ENCODE peak calls at places on chromosomes 2 and 18, in seven cellular contexts. Z is mesendoderm, P is neuronal stem cell, A is H9, N is H1, M is mesenchymal stem cell, X is trophoblast cell. V is an unnamed sample.

GRCh38 chr18:9547767-9548166 is 66.6 kb downstream of the PPP4R1 start:
- DNase-seq in P (no peak), Z (no peak), M (peak), X (no peak), N (no peak), A (no peak), V (no peak)

GRCh38 chr2:18762667-18763066 is 173.3 kb upstream of the NT5C1B start:
- DNase-seq in N (no peak), A (no peak), M (peak), X (no peak), Z (no peak), P (no peak), V (peak)

GRCh38 chr18:60064271-60064670 is 164.5 kb downstream of the PMAIP1 start:
- DNase-seq in A (no peak), M (no peak), N (no peak), Z (no peak), X (no peak), P (no peak), V (peak)

GRCh38 chr18:58606236-58606635 is 22.7 kb downstream of the ALPK2 start:
- DNase-seq in A (no peak), Z (no peak), P (no peak), M (no peak), X (no peak), N (no peak), V (no peak)

GRCh38 chr2:102336502-102336945 is 19.1 kb upstream of the IL18R1 start:
- DNase-seq in X (no peak), A (no peak), N (no peak), M (peak), P (no peak), Z (no peak), V (peak)

GRCh38 chr2:122168799-122169198 is 413.3 kb downstream of the TSN start:
- DNase-seq in M (no peak), N (peak), Z (peak), A (peak), P (no peak), X (no peak), V (no peak)

GRCh38 chr2:224366269-224366668 is 35.6 kb downstream of the FAM124B start:
- DNase-seq in X (no peak), N (no peak), Z (no peak), P (no peak), A (no peak), M (no peak), V (no peak)

GRCh38 chr2:233026211-233026813 is 6.2 kb upstream of the NEU2 start:
- DNase-seq in P (no peak), X (peak), A (no peak), N (no peak), Z (peak), M (peak), V (peak)

GRCh38 chr18:46712406-46712805 is 44.4 kb downstream of the ST8SIA5 start:
- DNase-seq in X (no peak), Z (no peak), P (no peak), M (peak), N (no peak), A (no peak), V (peak)

GRCh38 chr18:50055474-50055873 is 139.5 kb downstream of the MYO5B start:
- DNase-seq in M (no peak), A (no peak), P (no peak), X (no peak), N (no peak), Z (no peak), V (no peak)

GRCh38 chr2:73418343-73418742 is 32.7 kb downstream of the ALMS1 start:
- DNase-seq in X (no peak), P (no peak), M (peak), A (no peak), Z (no peak), N (no peak), V (peak)

GRCh38 chr18:9869713-9870430 is 15.9 kb upstream of the TXNDC2 start:
- DNase-seq in Z (peak), N (no peak), X (peak), A (no peak), M (peak), P (no peak), V (peak)

GRCh38 chr2:56333812-56334485 is 150.2 kb downstream of the CCDC85A start:
- DNase-seq in N (no peak), P (no peak), Z (no peak), A (no peak), M (no peak), X (no peak), V (no peak)

GRCh38 chr2:197191948-197192338 is 118.6 kb downstream of the ANKRD44 start:
- DNase-seq in P (no peak), M (no peak), X (no peak), N (no peak), A (no peak), Z (no peak), V (no peak)

GRCh38 chr2:217840522-217840921 is 162.3 kb downstream of the TNS1 start:
- DNase-seq in Z (no peak), A (no peak), M (no peak), P (no peak), X (no peak), N (no peak), V (no peak)

DNA sequence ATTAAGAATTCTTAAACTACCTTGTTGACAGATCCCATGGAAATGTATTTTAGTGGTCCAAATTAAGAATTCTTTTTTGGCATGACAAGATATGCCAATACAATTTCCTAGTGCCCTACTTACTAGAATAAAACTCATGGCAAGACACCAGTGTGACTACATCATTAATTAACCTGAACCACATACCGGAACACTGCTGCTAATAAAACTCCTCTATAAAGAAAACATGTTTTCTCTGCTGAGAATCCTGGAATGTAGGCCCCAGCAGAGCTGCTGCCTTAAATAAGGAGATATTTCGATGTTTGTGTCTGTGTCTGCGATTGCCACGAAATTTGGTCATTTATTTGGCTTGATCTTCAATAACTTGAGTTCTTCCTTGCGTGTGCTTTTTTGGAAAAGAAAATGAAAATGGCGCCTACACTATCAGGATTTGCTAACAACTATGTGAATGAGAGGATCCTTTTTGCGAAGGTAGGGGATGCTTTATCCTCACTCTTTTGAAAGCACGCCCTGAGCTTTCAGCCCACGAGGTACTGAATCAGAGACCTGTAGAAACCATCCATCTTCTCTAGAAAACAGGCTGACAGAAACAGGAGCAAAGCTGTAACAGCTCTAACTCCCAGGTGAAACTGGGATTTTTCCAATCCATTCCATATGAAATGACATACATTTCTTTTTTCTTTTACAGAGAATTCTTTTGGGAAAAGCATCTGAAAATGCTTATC is 27.0 kb downstream of the KLF7 start:
- DNase-seq in P (no peak), Z (no peak), N (no peak), M (no peak), A (no peak), X (no peak), V (no peak)
- H3K18ac ChIP-seq in P (no peak), Z (peak), N (no peak), M (no peak), A (no peak), X (no peak), V (no peak)

DNA sequence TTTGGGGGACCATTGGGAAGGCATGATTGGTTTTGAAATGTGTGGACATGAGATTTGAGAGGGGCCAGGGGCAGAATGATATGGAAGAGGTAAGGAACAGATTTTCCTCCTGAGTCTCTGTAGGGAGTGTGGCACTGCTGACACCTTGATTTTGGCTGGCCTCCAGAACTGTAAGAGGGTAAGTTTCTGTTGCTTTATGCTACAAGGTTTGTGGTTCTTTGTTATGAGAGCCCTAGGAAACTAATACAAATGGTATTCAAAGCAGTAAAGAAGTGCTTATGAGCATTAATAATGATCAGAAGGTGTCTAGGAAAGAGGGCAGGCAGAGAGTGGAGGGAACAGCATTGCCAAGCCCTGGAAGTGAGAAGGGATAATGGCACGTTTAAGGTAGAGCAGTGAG is 574.3 kb upstream of the NXPH2 start:
- DNase-seq in M (no peak), N (no peak), A (no peak), Z (no peak), X (no peak), P (no peak), V (no peak)
- H3K18ac ChIP-seq in M (no peak), N (no peak), A (no peak), Z (no peak), X (no peak), P (no peak), V (no peak)

DNA sequence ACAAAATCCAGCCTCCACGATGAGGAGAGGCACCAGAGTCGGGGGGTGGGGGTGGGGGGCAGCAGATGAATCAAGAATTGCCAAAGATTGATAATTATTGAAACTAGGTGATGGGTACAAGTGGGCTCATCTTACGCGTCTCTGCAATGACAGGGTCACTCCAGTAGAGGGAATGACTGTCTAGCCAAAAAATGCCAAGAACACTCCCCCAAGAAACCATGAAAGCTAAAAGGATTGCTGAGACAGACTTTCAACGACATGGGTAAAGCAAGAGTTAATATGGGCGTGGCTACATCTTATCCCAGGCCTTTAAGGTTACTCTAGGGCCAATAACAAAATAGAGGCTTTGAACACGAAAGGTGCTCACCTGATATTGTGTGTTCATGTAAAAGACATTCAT is 86.5 kb downstream of the STK39 start:
- DNase-seq in M (no peak), Z (peak), N (no peak), A (peak), X (no peak), P (no peak), V (no peak)
- H3K18ac ChIP-seq in M (no peak), Z (no peak), N (no peak), A (no peak), X (no peak), P (no peak), V (no peak)

DNA sequence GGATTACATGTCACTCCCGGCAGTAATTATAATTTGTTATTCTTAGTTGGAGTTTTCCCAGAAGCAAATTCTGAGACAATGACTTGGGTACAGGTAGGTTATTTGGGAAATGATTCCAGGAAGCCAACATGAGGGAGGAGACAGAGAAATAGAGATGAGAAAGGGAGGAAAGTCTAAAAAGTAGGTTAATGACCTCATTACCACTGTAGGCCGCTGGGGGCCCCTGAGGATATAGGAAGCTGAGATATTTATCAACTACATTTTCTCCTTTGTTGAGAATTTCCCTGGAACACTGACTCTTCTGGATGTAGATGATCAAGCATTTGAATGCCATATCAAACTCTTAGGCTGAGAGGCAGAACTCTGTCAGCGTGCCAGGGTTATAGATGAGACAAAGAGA is 284.3 kb downstream of the ICOS start:
- DNase-seq in A (no peak), X (peak), N (no peak), P (no peak), Z (no peak), M (no peak), V (no peak)
- H3K18ac ChIP-seq in A (no peak), X (no peak), N (no peak), P (no peak), Z (no peak), M (no peak), V (no peak)

GRCh38 chr2:46029332-46029811 is 267.8 kb upstream of the EPAS1 start:
- DNase-seq in Z (no peak), N (no peak), P (no peak), M (peak), X (no peak), A (no peak), V (peak)
- H3K18ac ChIP-seq in Z (no peak), N (no peak), P (no peak), M (no peak), X (no peak), A (no peak), V (no peak)

DNA sequence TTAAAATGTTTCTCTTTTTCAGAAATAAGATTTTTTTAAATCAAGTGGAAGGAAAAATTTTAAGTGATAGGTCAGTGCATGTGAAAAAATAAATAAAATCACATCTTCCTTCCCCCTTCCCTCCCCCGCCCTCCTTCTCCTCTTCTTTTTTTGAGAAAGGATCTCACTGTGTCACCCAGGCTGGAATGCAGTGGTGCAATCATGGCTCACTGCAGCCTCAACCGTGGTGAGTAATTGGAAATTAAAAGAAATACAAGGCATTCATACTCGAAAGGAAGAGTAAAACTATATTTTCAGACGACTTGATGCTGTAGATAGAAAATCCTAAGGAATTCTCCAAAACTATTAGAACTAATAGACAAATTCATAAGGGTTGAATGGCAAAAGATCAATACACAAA is 16.9 kb upstream of the CRACDL start:
- DNase-seq in P (no peak), Z (no peak), A (no peak), M (no peak), X (peak), N (no peak), V (no peak)
- H3K18ac ChIP-seq in P (no peak), Z (no peak), A (no peak), M (no peak), X (no peak), N (no peak), V (no peak)

DNA sequence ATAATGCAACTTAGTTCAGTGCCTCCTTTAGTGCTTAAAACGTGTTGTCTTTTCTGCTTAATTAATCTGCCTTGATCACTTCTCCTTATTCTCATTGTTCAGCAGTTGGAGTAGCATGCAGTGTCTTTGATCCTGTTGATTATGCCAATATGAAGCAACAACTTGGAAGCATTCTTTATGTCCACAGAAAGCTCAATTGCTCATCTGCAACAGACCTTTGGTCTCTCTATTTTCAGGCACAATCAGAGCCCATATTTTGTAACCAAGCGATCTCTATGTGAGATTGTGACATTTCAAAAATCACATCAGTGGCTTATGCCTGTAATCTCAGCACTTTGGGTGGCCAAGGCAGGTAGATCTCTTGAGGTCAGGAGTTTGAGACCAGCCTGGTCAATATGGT is 217.3 kb downstream of the NYAP2 start:
- DNase-seq in N (no peak), M (no peak), P (no peak), Z (no peak), A (no peak), X (no peak), V (no peak)
- H3K18ac ChIP-seq in N (no peak), M (no peak), P (no peak), Z (no peak), A (no peak), X (no peak), V (no peak)

DNA sequence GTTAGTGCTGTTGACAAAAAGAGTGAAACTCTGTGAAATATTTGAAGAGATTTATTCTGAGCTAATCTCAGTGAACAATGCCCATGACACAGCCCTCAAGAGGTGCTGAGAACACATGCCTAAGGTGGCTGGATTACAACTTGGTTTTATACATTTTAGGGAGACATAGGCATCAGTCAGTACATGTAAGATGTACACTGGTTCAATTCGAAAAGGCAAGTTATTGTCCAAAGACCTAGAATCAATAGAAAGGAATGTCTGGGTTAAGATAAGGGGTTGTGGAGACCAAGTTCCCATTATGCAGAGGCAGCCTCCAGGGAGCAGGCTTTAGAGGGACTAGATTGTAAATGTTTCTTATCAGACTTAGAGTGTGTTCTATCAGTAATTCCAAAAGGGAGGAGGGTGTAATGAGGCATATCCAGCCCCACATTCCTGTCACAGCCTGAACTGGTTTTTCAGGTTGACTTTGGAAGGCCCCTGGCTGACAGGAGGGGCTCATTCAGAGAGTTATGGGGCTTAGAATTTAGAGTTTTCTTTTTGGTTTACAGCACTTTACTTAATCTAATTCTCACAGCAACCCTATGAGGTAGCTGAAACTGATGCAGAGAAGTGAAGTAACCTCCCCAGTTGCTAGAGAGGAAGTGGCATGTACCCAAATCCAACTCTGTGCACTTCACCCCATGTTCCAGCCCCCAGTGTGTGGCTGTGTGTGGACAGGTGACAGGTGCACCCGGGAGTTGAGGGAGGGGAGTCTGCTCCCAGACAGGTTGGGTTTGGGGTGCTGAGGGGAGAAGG is 28.3 kb upstream of the ASAP2 start:
- DNase-seq in N (no peak), Z (peak), X (peak), P (no peak), A (no peak), M (no peak), V (no peak)
- H3K18ac ChIP-seq in N (no peak), Z (no peak), X (peak), P (no peak), A (no peak), M (peak), V (peak)

GRCh38 chr2:21036708-21037670 is 6.9 kb downstream of the APOB start:
- DNase-seq in P (no peak), N (no peak), M (no peak), Z (no peak), A (no peak), X (no peak), V (no peak)
- H3K18ac ChIP-seq in P (peak), N (no peak), M (no peak), Z (no peak), A (no peak), X (no peak), V (no peak)